ENCODE peak calls at places on chromosomes 13 and 19, in ten cellular contexts. One of them, this sample, is unnamed.

GRCh38 chr19:45113628-45114027 is 20.6 kb downstream of the PPP1R37 start:
- DNase-seq in pulmonary artery endothelial cell: no peak
- DNase-seq in thoracic aorta: no peak
- DNase-seq in uterus: no peak
- DNase-seq in HEK293T: no peak
- DNase-seq in KBM-7: no peak
- DNase-seq in endothelial cell: no peak
- DNase-seq in effector memory CD4-positive, alpha-beta T cell: no peak
- DNase-seq in stimulated activated naive B cell treated with anti-CD40 and anti-IgM and Interleukin-4, amounts not matched to agents 10 μg/mL and 1 μg/mL and 100 μg/mL, for 72 hours: no peak
- DNase-seq in HFFc6: no peak
- DNase-seq in this sample: no peak

GRCh38 chr19:46863818-46864629 is 3.2 kb downstream of the ARHGAP35 start:
- DNase-seq in thoracic aorta: no peak
- DNase-seq in HEK293T: no peak
- DNase-seq in endothelial cell: no peak
- DNase-seq in stimulated activated naive B cell treated with anti-CD40 and anti-IgM and Interleukin-4, amounts not matched to agents 10 μg/mL and 1 μg/mL and 100 μg/mL, for 72 hours: no peak
- DNase-seq in pulmonary artery endothelial cell: no peak
- DNase-seq in uterus: peak; percentile 12
- DNase-seq in effector memory CD4-positive, alpha-beta T cell: no peak
- DNase-seq in HFFc6: peak; percentile 55
- DNase-seq in KBM-7: no peak
- DNase-seq in this sample: no peak

GRCh38 chr19:30222993-30223865 is 149.0 kb upstream of the ZNF536 start:
- DNase-seq in endothelial cell: peak; percentile 38
- DNase-seq in uterus: no peak
- DNase-seq in HFFc6: no peak
- DNase-seq in effector memory CD4-positive, alpha-beta T cell: no peak
- DNase-seq in stimulated activated naive B cell treated with anti-CD40 and anti-IgM and Interleukin-4, amounts not matched to agents 10 μg/mL and 1 μg/mL and 100 μg/mL, for 72 hours: no peak
- DNase-seq in pulmonary artery endothelial cell: no peak
- DNase-seq in thoracic aorta: no peak
- DNase-seq in KBM-7: no peak
- DNase-seq in HEK293T: no peak
- DNase-seq in this sample: no peak

GRCh38 chr19:21823224-21823623 is 12.8 kb downstream of the ZNF43 start:
- DNase-seq in effector memory CD4-positive, alpha-beta T cell: no peak
- DNase-seq in pulmonary artery endothelial cell: no peak
- DNase-seq in KBM-7: no peak
- DNase-seq in HFFc6: no peak
- DNase-seq in HEK293T: no peak
- DNase-seq in thoracic aorta: no peak
- DNase-seq in stimulated activated naive B cell treated with anti-CD40 and anti-IgM and Interleukin-4, amounts not matched to agents 10 μg/mL and 1 μg/mL and 100 μg/mL, for 72 hours: no peak
- DNase-seq in uterus: no peak
- DNase-seq in endothelial cell: no peak
- DNase-seq in this sample: no peak

GRCh38 chr13:40508112-40508511 is 158.3 kb downstream of the FOXO1 start:
- DNase-seq in stimulated activated naive B cell treated with anti-CD40 and anti-IgM and Interleukin-4, amounts not matched to agents 10 μg/mL and 1 μg/mL and 100 μg/mL, for 72 hours: no peak
- DNase-seq in endothelial cell: no peak
- DNase-seq in pulmonary artery endothelial cell: peak; percentile 93
- DNase-seq in HEK293T: no peak
- DNase-seq in uterus: no peak
- DNase-seq in HFFc6: peak; percentile 25
- DNase-seq in thoracic aorta: no peak
- DNase-seq in KBM-7: no peak
- DNase-seq in effector memory CD4-positive, alpha-beta T cell: no peak
- DNase-seq in this sample: no peak

GRCh38 chr13:43730642-43731041 is 56.1 kb downstream of the ENOX1 start:
- DNase-seq in uterus: no peak
- DNase-seq in HFFc6: peak; percentile 46
- DNase-seq in thoracic aorta: no peak
- DNase-seq in stimulated activated naive B cell treated with anti-CD40 and anti-IgM and Interleukin-4, amounts not matched to agents 10 μg/mL and 1 μg/mL and 100 μg/mL, for 72 hours: no peak
- DNase-seq in HEK293T: no peak
- DNase-seq in pulmonary artery endothelial cell: no peak
- DNase-seq in endothelial cell: no peak
- DNase-seq in effector memory CD4-positive, alpha-beta T cell: no peak
- DNase-seq in KBM-7: no peak
- DNase-seq in this sample: no peak

GRCh38 chr13:31009166-31009565 is 76.7 kb downstream of the TEX26 start:
- DNase-seq in endothelial cell: no peak
- DNase-seq in pulmonary artery endothelial cell: no peak
- DNase-seq in HFFc6: no peak
- DNase-seq in stimulated activated naive B cell treated with anti-CD40 and anti-IgM and Interleukin-4, amounts not matched to agents 10 μg/mL and 1 μg/mL and 100 μg/mL, for 72 hours: no peak
- DNase-seq in HEK293T: no peak
- DNase-seq in KBM-7: no peak
- DNase-seq in effector memory CD4-positive, alpha-beta T cell: no peak
- DNase-seq in thoracic aorta: no peak
- DNase-seq in uterus: no peak
- DNase-seq in this sample: no peak

GRCh38 chr19:38394488-38394887 is 6.0 kb downstream of the SPRED3 start:
- DNase-seq in effector memory CD4-positive, alpha-beta T cell: peak; percentile 50
- DNase-seq in pulmonary artery endothelial cell: no peak
- DNase-seq in stimulated activated naive B cell treated with anti-CD40 and anti-IgM and Interleukin-4, amounts not matched to agents 10 μg/mL and 1 μg/mL and 100 μg/mL, for 72 hours: peak; percentile 59
- DNase-seq in endothelial cell: peak; percentile 65
- DNase-seq in thoracic aorta: no peak
- DNase-seq in KBM-7: no peak
- DNase-seq in uterus: no peak
- DNase-seq in HEK293T: no peak
- DNase-seq in HFFc6: no peak
- DNase-seq in this sample: no peak

GRCh38 chr19:51572415-51572814 is 1.3 kb downstream of the ZNF175 start:
- DNase-seq in HFFc6: no peak
- DNase-seq in thoracic aorta: no peak
- DNase-seq in KBM-7: peak; percentile 80
- DNase-seq in pulmonary artery endothelial cell: no peak
- DNase-seq in endothelial cell: no peak
- DNase-seq in stimulated activated naive B cell treated with anti-CD40 and anti-IgM and Interleukin-4, amounts not matched to agents 10 μg/mL and 1 μg/mL and 100 μg/mL, for 72 hours: no peak
- DNase-seq in effector memory CD4-positive, alpha-beta T cell: no peak
- DNase-seq in uterus: no peak
- DNase-seq in HEK293T: no peak
- DNase-seq in this sample: no peak

GRCh38 chr19:17159466-17160393 is 55.4 kb upstream of the USE1 start:
- DNase-seq in uterus: no peak
- DNase-seq in thoracic aorta: no peak
- DNase-seq in pulmonary artery endothelial cell: no peak
- DNase-seq in effector memory CD4-positive, alpha-beta T cell: no peak
- DNase-seq in KBM-7: no peak
- DNase-seq in HEK293T: no peak
- DNase-seq in endothelial cell: no peak
- DNase-seq in stimulated activated naive B cell treated with anti-CD40 and anti-IgM and Interleukin-4, amounts not matched to agents 10 μg/mL and 1 μg/mL and 100 μg/mL, for 72 hours: no peak
- DNase-seq in HFFc6: peak; percentile 7
- DNase-seq in this sample: no peak